ENCODE peak calls at places on chromosomes 3 and 15, in four cellular contexts. B, J, X and V are unnamed samples.

GRCh38 chr3:31041161-31041978 is 146.9 kb upstream of the GADL1 start:
- DNase-seq in X (no peak), B (no peak), J (no peak), V (no peak)

GRCh38 chr3:129119365-129120100 is 2.1 kb downstream of the RAB43 start:
- DNase-seq in B (peak), J (peak), X (no peak), V (no peak)

GRCh38 chr3:62672270-62672987 is 202.8 kb downstream of the CADPS start:
- DNase-seq in X (no peak), J (no peak), B (no peak), V (no peak)

GRCh38 chr3:4351164-4351855 is 48.1 kb downstream of the SETMAR start:
- DNase-seq in B (peak), X (no peak), J (peak), V (no peak)

GRCh38 chr15:31360158-31360561 is 33.5 kb downstream of the KLF13 start:
- DNase-seq in X (no peak), J (no peak), B (no peak), V (no peak)

GRCh38 chr3:31066999-31067398 is 172.5 kb upstream of the GADL1 start:
- DNase-seq in X (no peak), J (peak), B (no peak), V (no peak)

GRCh38 chr3:36989568-36989967 is 3.4 kb downstream of the EPM2AIP1 start:
- DNase-seq in B (no peak), J (no peak), X (no peak), V (no peak)

GRCh38 chr15:40931300-40932142 is 2.4 kb downstream of the DLL4 start:
- DNase-seq in X (no peak), J (no peak), B (no peak), V (no peak)

DNA sequence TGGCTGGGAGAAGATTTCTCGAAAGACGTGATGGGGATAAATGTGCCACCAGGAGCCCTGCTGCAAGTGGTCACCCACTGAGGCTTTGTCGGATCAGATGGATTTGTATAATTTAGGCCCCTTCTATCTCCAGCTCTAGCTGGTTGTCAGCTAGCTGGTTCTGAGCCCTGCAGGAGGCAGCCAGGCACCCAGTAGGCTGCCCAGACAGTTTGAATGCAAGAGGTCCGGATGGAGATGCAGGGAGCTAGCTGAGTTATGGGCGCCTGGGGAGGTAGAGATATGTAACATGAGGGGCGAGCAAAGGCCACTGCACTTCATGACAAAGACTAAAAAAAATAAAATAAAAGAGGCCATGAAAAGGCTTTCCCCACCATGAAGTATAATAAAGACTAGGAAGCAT is 35.1 kb upstream of the ADPGK start:
- DNase-seq in J (no peak), X (no peak), B (no peak), V (no peak)
- TF ChIP-seq POLR2AphosphoS5 in J (no peak), X (no peak), B (no peak), V (no peak)

GRCh38 chr3:52065264-52065756 is 8.9 kb upstream of the DUSP7 start:
- DNase-seq in B (no peak), X (no peak), J (no peak), V (no peak)
- TF ChIP-seq SPI1 in B (no peak), X (no peak), J (no peak), V (no peak)

DNA sequence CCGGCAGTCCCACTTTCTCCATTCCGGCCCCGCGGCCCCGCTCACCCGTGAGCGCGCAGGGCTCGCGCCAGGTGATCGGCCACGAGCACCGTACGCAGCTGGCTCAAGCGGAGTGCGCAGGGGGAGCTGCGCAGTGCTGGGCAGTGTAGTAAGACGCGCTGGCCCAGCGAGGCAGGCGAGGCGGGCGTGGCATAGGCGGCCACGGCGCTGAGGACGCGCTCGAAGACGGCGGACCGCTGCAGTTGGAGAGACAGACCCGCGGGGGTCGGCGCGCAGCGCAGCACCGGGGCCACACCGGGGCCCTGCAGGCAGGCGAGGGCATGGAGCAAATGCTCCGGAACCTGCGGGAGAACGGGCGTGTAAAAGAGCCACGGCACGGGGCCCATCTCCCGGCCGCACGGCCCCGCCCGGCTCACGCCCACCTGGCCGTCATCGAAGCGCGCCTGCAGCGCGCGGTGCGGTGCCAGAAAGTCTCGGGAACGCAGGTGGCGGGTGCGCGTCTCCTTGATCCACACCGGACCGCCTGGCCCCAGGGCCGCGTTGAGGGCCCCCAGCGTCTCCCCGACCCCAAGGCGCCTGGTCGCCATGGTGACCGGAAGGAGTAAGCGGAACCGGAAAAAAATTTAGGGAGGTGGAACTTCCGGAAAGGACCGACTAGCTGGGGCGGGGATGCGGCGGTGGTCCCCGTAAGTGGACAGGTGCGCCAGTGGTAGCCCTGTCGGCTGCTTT is at the start of gene DALRD3:
- DNase-seq in B (peak), J (peak), X (no peak), V (peak)
- TF ChIP-seq POLR2AphosphoS5 in B (peak), J (no peak), X (no peak), V (no peak)

DNA sequence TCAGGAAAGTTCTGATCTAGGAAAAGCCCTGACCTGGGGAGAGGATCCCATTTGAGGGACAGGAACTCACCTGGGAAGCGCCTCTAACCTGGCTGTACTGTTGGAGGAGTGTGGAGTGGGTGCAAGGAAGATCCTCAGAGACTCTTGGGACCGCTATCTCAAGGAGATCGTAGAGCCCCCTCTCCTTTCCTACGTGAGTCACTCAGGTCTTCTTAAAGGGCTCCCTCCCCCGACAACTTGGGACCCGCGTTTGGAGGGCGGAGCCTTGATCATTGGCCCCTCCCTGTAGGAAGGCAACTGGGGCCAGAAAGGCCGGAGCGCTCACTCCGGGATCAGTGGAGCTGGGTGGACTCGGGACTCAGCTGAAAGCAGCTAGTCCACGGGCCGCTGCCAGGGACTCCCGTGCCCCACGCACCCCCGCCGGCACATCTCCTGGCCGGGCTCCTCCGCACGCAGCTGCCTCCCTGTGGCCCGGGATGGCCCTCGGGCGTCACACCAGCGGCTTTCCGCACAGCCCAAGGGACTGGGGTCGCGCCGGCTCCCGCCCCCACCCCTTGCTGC is 520 bp downstream of the SLC26A6 start:
- DNase-seq in X (peak), J (peak), B (peak), V (peak)
- TF ChIP-seq SPI1 in X (no peak), J (no peak), B (no peak), V (no peak)

DNA sequence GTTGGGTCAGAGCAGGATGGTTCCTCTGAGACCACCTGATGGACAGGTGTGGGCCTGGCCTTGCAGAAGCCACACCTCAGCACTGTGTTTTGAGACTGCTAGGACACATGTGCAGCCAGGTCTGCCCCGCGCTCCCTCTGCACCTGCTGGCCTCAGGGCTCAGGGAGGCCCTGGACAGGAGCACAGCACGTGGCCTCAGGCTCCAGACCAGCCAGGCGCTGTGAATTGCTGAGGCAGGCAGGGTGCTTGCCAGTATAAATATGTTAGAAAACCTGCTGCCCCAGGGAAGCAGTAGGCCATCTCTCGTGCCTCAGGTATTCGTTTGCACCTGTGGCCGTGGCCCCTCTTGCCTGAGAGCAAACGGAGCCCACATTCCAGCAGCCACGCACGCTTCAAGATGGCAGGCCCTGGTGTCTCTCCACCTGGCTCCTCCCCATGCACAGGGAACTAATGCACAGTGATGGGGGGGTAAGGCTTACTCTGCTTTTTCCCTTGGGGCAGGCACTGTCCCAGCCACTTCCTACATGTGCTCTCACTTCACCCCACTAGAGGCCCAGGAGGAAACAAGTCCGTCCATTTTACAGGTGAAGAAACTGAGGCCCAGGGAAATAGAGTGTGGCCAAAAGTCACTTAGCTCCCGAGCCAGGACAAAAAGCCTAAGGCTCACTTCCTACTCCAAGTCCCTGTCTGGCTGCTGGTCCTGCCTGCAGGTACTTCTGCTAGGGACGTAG is 20.4 kb downstream of the SEC61A1 start:
- DNase-seq in J (no peak), B (no peak), X (no peak), V (no peak)
- TF ChIP-seq POLR2AphosphoS5 in J (no peak), B (no peak), X (no peak), V (no peak)

DNA sequence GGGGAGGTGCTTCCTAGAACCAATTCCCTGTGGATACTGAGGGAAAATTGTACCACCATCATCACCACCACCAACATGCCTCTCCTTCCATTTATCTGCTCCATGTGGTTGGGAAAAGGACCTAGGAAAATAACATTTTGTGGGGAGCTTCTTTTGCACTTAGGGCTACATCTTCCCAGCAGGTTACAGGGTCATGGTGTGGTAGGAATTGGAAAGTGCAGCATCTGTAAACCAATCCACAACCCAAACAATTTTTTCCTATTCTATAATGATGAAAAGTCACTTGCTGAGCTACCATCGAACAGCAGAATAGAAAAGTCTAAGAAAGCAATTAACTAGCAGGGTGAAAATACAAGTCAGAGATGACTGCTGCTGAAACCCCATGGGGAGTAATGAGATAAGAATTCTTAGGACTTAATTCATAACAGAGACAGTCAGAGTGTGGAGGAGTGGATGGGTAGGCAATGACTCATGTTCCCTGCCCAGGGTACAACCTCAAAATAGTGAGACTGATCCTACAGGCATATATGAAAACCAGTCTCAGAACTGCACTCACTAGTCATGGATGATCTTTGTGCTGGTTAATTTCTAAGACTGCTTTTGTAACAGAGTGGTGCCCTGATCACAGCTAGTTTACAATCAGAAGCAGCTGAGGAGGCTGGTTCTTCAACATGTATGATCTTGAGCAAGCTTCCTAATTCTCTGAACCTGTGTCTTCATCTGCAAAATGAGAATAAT is 38.1 kb upstream of the LEKR1 start:
- DNase-seq in B (no peak), J (peak), X (no peak), V (no peak)
- TF ChIP-seq SPI1 in B (no peak), J (no peak), X (no peak), V (no peak)

GRCh38 chr3:12979947-12980487 is 93.2 kb downstream of the IQSEC1 start:
- DNase-seq in J (no peak), X (no peak), B (no peak), V (no peak)

GRCh38 chr3:12978682-12979081 is 94.5 kb downstream of the IQSEC1 start:
- DNase-seq in X (no peak), J (no peak), B (no peak), V (no peak)

GRCh38 chr3:12980596-12981290 is 92.5 kb downstream of the IQSEC1 start:
- DNase-seq in J (no peak), B (no peak), X (no peak), V (no peak)

GRCh38 chr3:12977117-12977808 is 96.0 kb downstream of the IQSEC1 start:
- DNase-seq in B (no peak), X (no peak), J (no peak), V (no peak)

DNA sequence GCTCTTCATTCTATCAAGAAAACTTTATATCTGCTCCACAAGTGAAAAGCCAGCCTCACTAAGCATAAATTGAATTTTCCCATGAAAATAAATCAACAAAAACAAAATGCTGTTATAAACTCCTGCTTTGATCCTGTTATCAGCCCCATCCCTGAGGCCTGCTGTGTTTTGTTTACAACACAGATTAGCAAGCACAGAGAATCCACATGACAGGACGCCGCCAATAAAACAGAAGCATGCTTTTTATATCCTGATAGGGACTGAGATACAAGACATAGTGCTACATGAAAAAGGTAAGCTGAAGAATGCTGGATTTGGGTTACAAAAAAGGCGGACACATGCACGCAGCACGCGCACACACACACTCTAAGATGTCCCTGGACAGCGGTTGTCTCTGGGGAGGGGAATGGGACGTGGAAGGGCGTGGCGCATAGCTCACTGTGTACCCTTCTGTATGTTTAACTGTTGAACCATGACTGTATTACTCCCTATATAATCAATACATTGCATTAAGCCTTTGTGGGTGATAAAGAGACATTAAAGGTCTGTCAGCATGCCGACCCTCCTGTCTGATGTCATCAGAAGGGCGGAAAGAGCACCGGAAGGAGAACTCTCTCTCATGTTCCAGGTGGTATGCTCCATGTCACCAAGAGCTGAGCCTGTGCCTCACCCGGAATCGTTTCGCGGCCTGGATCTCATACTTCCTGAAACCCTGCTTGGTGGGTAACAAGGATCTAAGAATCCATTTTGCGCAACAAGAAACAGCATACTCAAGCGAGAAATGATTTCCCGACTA is 93.9 kb downstream of the IQSEC1 start:
- DNase-seq in X (no peak), B (no peak), J (no peak), V (no peak)
- TF ChIP-seq POLR2AphosphoS5 in X (no peak), B (no peak), J (no peak), V (no peak)